ENCODE peak calls at places on chromosome 4, in nine cellular contexts. One of them, this sample, is unnamed.

GRCh38 chr4:10605746-10606482 is 78.7 kb downstream of the CLNK start:
- DNase-seq in substantia nigra: no peak
- DNase-seq in stimulated activated CD4-positive, alpha-beta T cell treated with anti-CD3 and anti-CD28 coated beads, Interleukin-15, amount 100 ng/mL, for 1 hour: no peak
- DNase-seq in stimulated activated naive B cell treated with anti-CD40 and anti-IgM and Interleukin-4, amounts not matched to agents 10 μg/mL and 1 μg/mL and 100 μg/mL, for 72 hours: no peak
- DNase-seq in sciatic nerve: no peak
- DNase-seq in small intestine: no peak
- DNase-seq in lower lobe of right lung: no peak
- DNase-seq in IMR-90: peak
- DNase-seq in amygdala: no peak
- DNase-seq in this sample: no peak

GRCh38 chr4:110109455-110109854 is 89.0 kb downstream of the ELOVL6 start:
- DNase-seq in substantia nigra: no peak
- DNase-seq in stimulated activated CD4-positive, alpha-beta T cell treated with anti-CD3 and anti-CD28 coated beads, Interleukin-15, amount 100 ng/mL, for 1 hour: no peak
- DNase-seq in stimulated activated naive B cell treated with anti-CD40 and anti-IgM and Interleukin-4, amounts not matched to agents 10 μg/mL and 1 μg/mL and 100 μg/mL, for 72 hours: no peak
- DNase-seq in sciatic nerve: no peak
- DNase-seq in small intestine: no peak
- DNase-seq in lower lobe of right lung: no peak
- DNase-seq in IMR-90: no peak
- DNase-seq in amygdala: no peak
- DNase-seq in this sample: no peak

GRCh38 chr4:7771056-7771455 is 168.6 kb downstream of the AFAP1 start:
- DNase-seq in substantia nigra: no peak
- DNase-seq in stimulated activated CD4-positive, alpha-beta T cell treated with anti-CD3 and anti-CD28 coated beads, Interleukin-15, amount 100 ng/mL, for 1 hour: peak
- DNase-seq in stimulated activated naive B cell treated with anti-CD40 and anti-IgM and Interleukin-4, amounts not matched to agents 10 μg/mL and 1 μg/mL and 100 μg/mL, for 72 hours: no peak
- DNase-seq in sciatic nerve: no peak
- DNase-seq in small intestine: no peak
- DNase-seq in lower lobe of right lung: no peak
- DNase-seq in IMR-90: no peak
- DNase-seq in amygdala: no peak
- DNase-seq in this sample: peak

GRCh38 chr4:26075588-26075987 is 161.6 kb downstream of the SMIM20 start:
- DNase-seq in substantia nigra: no peak
- DNase-seq in stimulated activated CD4-positive, alpha-beta T cell treated with anti-CD3 and anti-CD28 coated beads, Interleukin-15, amount 100 ng/mL, for 1 hour: no peak
- DNase-seq in stimulated activated naive B cell treated with anti-CD40 and anti-IgM and Interleukin-4, amounts not matched to agents 10 μg/mL and 1 μg/mL and 100 μg/mL, for 72 hours: no peak
- DNase-seq in sciatic nerve: no peak
- DNase-seq in small intestine: no peak
- DNase-seq in lower lobe of right lung: no peak
- DNase-seq in IMR-90: no peak
- DNase-seq in amygdala: no peak
- DNase-seq in this sample: no peak

GRCh38 chr4:81885016-81885415 is 413.3 kb upstream of the RASGEF1B start:
- DNase-seq in substantia nigra: no peak
- DNase-seq in stimulated activated CD4-positive, alpha-beta T cell treated with anti-CD3 and anti-CD28 coated beads, Interleukin-15, amount 100 ng/mL, for 1 hour: no peak
- DNase-seq in stimulated activated naive B cell treated with anti-CD40 and anti-IgM and Interleukin-4, amounts not matched to agents 10 μg/mL and 1 μg/mL and 100 μg/mL, for 72 hours: no peak
- DNase-seq in sciatic nerve: no peak
- DNase-seq in small intestine: no peak
- DNase-seq in lower lobe of right lung: no peak
- DNase-seq in IMR-90: no peak
- DNase-seq in amygdala: no peak
- DNase-seq in this sample: no peak

GRCh38 chr4:48255130-48255958 is 14.3 kb downstream of the TEC start:
- DNase-seq in substantia nigra: no peak
- DNase-seq in stimulated activated CD4-positive, alpha-beta T cell treated with anti-CD3 and anti-CD28 coated beads, Interleukin-15, amount 100 ng/mL, for 1 hour: no peak
- DNase-seq in stimulated activated naive B cell treated with anti-CD40 and anti-IgM and Interleukin-4, amounts not matched to agents 10 μg/mL and 1 μg/mL and 100 μg/mL, for 72 hours: no peak
- DNase-seq in sciatic nerve: no peak
- DNase-seq in small intestine: no peak
- DNase-seq in lower lobe of right lung: no peak
- DNase-seq in IMR-90: no peak
- DNase-seq in amygdala: no peak
- DNase-seq in this sample: no peak

GRCh38 chr4:119048446-119048845 is 87.2 kb upstream of the MYOZ2 start:
- DNase-seq in substantia nigra: no peak
- DNase-seq in stimulated activated CD4-positive, alpha-beta T cell treated with anti-CD3 and anti-CD28 coated beads, Interleukin-15, amount 100 ng/mL, for 1 hour: no peak
- DNase-seq in stimulated activated naive B cell treated with anti-CD40 and anti-IgM and Interleukin-4, amounts not matched to agents 10 μg/mL and 1 μg/mL and 100 μg/mL, for 72 hours: no peak
- DNase-seq in sciatic nerve: no peak
- DNase-seq in small intestine: no peak
- DNase-seq in lower lobe of right lung: no peak
- DNase-seq in IMR-90: no peak
- DNase-seq in amygdala: no peak
- DNase-seq in this sample: no peak

GRCh38 chr4:71189471-71189870 is 149.3 kb upstream of the SLC4A4 start:
- DNase-seq in substantia nigra: no peak
- DNase-seq in stimulated activated CD4-positive, alpha-beta T cell treated with anti-CD3 and anti-CD28 coated beads, Interleukin-15, amount 100 ng/mL, for 1 hour: no peak
- DNase-seq in stimulated activated naive B cell treated with anti-CD40 and anti-IgM and Interleukin-4, amounts not matched to agents 10 μg/mL and 1 μg/mL and 100 μg/mL, for 72 hours: no peak
- DNase-seq in sciatic nerve: no peak
- DNase-seq in small intestine: peak
- DNase-seq in lower lobe of right lung: no peak
- DNase-seq in IMR-90: peak
- DNase-seq in amygdala: no peak
- DNase-seq in this sample: no peak

GRCh38 chr4:169103966-169104412 is 93.9 kb upstream of the CBR4 start:
- DNase-seq in substantia nigra: peak
- DNase-seq in stimulated activated CD4-positive, alpha-beta T cell treated with anti-CD3 and anti-CD28 coated beads, Interleukin-15, amount 100 ng/mL, for 1 hour: no peak
- DNase-seq in stimulated activated naive B cell treated with anti-CD40 and anti-IgM and Interleukin-4, amounts not matched to agents 10 μg/mL and 1 μg/mL and 100 μg/mL, for 72 hours: no peak
- DNase-seq in sciatic nerve: no peak
- DNase-seq in small intestine: no peak
- DNase-seq in lower lobe of right lung: no peak
- DNase-seq in IMR-90: no peak
- DNase-seq in amygdala: no peak
- DNase-seq in this sample: no peak

GRCh38 chr4:144666539-144667175 is 20.7 kb downstream of the HHIP start:
- DNase-seq in substantia nigra: no peak
- DNase-seq in stimulated activated CD4-positive, alpha-beta T cell treated with anti-CD3 and anti-CD28 coated beads, Interleukin-15, amount 100 ng/mL, for 1 hour: no peak
- DNase-seq in stimulated activated naive B cell treated with anti-CD40 and anti-IgM and Interleukin-4, amounts not matched to agents 10 μg/mL and 1 μg/mL and 100 μg/mL, for 72 hours: no peak
- DNase-seq in sciatic nerve: no peak
- DNase-seq in small intestine: no peak
- DNase-seq in lower lobe of right lung: no peak
- DNase-seq in IMR-90: peak
- DNase-seq in amygdala: no peak
- DNase-seq in this sample: no peak

GRCh38 chr4:60790608-60791007 is 409.5 kb upstream of the ADGRL3 start:
- DNase-seq in substantia nigra: no peak
- DNase-seq in stimulated activated CD4-positive, alpha-beta T cell treated with anti-CD3 and anti-CD28 coated beads, Interleukin-15, amount 100 ng/mL, for 1 hour: no peak
- DNase-seq in stimulated activated naive B cell treated with anti-CD40 and anti-IgM and Interleukin-4, amounts not matched to agents 10 μg/mL and 1 μg/mL and 100 μg/mL, for 72 hours: no peak
- DNase-seq in sciatic nerve: no peak
- DNase-seq in small intestine: no peak
- DNase-seq in lower lobe of right lung: no peak
- DNase-seq in IMR-90: no peak
- DNase-seq in amygdala: no peak
- DNase-seq in this sample: no peak

GRCh38 chr4:136680271-136680670 is 852.0 kb downstream of the PCDH18 start:
- DNase-seq in substantia nigra: no peak
- DNase-seq in stimulated activated CD4-positive, alpha-beta T cell treated with anti-CD3 and anti-CD28 coated beads, Interleukin-15, amount 100 ng/mL, for 1 hour: no peak
- DNase-seq in stimulated activated naive B cell treated with anti-CD40 and anti-IgM and Interleukin-4, amounts not matched to agents 10 μg/mL and 1 μg/mL and 100 μg/mL, for 72 hours: no peak
- DNase-seq in sciatic nerve: no peak
- DNase-seq in small intestine: no peak
- DNase-seq in lower lobe of right lung: no peak
- DNase-seq in IMR-90: peak
- DNase-seq in amygdala: no peak
- DNase-seq in this sample: no peak

GRCh38 chr4:128334256-128334655 is 46.6 kb upstream of the PGRMC2 start:
- DNase-seq in substantia nigra: no peak
- DNase-seq in stimulated activated CD4-positive, alpha-beta T cell treated with anti-CD3 and anti-CD28 coated beads, Interleukin-15, amount 100 ng/mL, for 1 hour: no peak
- DNase-seq in stimulated activated naive B cell treated with anti-CD40 and anti-IgM and Interleukin-4, amounts not matched to agents 10 μg/mL and 1 μg/mL and 100 μg/mL, for 72 hours: no peak
- DNase-seq in sciatic nerve: no peak
- DNase-seq in small intestine: no peak
- DNase-seq in lower lobe of right lung: no peak
- DNase-seq in IMR-90: no peak
- DNase-seq in amygdala: no peak
- DNase-seq in this sample: no peak

GRCh38 chr4:121594796-121595526 is 101.8 kb downstream of the ANXA5 start:
- DNase-seq in substantia nigra: no peak
- DNase-seq in stimulated activated CD4-positive, alpha-beta T cell treated with anti-CD3 and anti-CD28 coated beads, Interleukin-15, amount 100 ng/mL, for 1 hour: no peak
- DNase-seq in stimulated activated naive B cell treated with anti-CD40 and anti-IgM and Interleukin-4, amounts not matched to agents 10 μg/mL and 1 μg/mL and 100 μg/mL, for 72 hours: no peak
- DNase-seq in sciatic nerve: no peak
- DNase-seq in small intestine: peak
- DNase-seq in lower lobe of right lung: no peak
- DNase-seq in IMR-90: peak
- DNase-seq in amygdala: no peak
- DNase-seq in this sample: no peak

GRCh38 chr4:138953962-138954371 is 61.6 kb upstream of the NOCT start:
- DNase-seq in substantia nigra: no peak
- DNase-seq in stimulated activated CD4-positive, alpha-beta T cell treated with anti-CD3 and anti-CD28 coated beads, Interleukin-15, amount 100 ng/mL, for 1 hour: no peak
- DNase-seq in stimulated activated naive B cell treated with anti-CD40 and anti-IgM and Interleukin-4, amounts not matched to agents 10 μg/mL and 1 μg/mL and 100 μg/mL, for 72 hours: no peak
- DNase-seq in sciatic nerve: no peak
- DNase-seq in small intestine: no peak
- DNase-seq in lower lobe of right lung: no peak
- DNase-seq in IMR-90: peak
- DNase-seq in amygdala: no peak
- DNase-seq in this sample: no peak

GRCh38 chr4:118834960-118835895 is 698 bp downstream of the SEC24D start:
- DNase-seq in substantia nigra: peak
- DNase-seq in stimulated activated CD4-positive, alpha-beta T cell treated with anti-CD3 and anti-CD28 coated beads, Interleukin-15, amount 100 ng/mL, for 1 hour: peak
- DNase-seq in stimulated activated naive B cell treated with anti-CD40 and anti-IgM and Interleukin-4, amounts not matched to agents 10 μg/mL and 1 μg/mL and 100 μg/mL, for 72 hours: peak
- DNase-seq in sciatic nerve: peak
- DNase-seq in small intestine: peak
- DNase-seq in lower lobe of right lung: peak
- DNase-seq in IMR-90: peak
- DNase-seq in amygdala: peak
- DNase-seq in this sample: peak

GRCh38 chr4:45939056-45939455 is 184.8 kb downstream of the GABRG1 start:
- DNase-seq in substantia nigra: no peak
- DNase-seq in stimulated activated CD4-positive, alpha-beta T cell treated with anti-CD3 and anti-CD28 coated beads, Interleukin-15, amount 100 ng/mL, for 1 hour: no peak
- DNase-seq in stimulated activated naive B cell treated with anti-CD40 and anti-IgM and Interleukin-4, amounts not matched to agents 10 μg/mL and 1 μg/mL and 100 μg/mL, for 72 hours: no peak
- DNase-seq in sciatic nerve: no peak
- DNase-seq in small intestine: no peak
- DNase-seq in lower lobe of right lung: no peak
- DNase-seq in IMR-90: no peak
- DNase-seq in amygdala: no peak
- DNase-seq in this sample: no peak

GRCh38 chr4:23934915-23935314 is 45.1 kb upstream of the PPARGC1A start:
- DNase-seq in substantia nigra: peak
- DNase-seq in stimulated activated CD4-positive, alpha-beta T cell treated with anti-CD3 and anti-CD28 coated beads, Interleukin-15, amount 100 ng/mL, for 1 hour: no peak
- DNase-seq in stimulated activated naive B cell treated with anti-CD40 and anti-IgM and Interleukin-4, amounts not matched to agents 10 μg/mL and 1 μg/mL and 100 μg/mL, for 72 hours: no peak
- DNase-seq in sciatic nerve: peak
- DNase-seq in small intestine: no peak
- DNase-seq in lower lobe of right lung: peak
- DNase-seq in IMR-90: peak
- DNase-seq in amygdala: no peak
- DNase-seq in this sample: no peak

GRCh38 chr4:173934201-173934600 is 349.3 kb downstream of the FBXO8 start:
- DNase-seq in substantia nigra: no peak
- DNase-seq in stimulated activated CD4-positive, alpha-beta T cell treated with anti-CD3 and anti-CD28 coated beads, Interleukin-15, amount 100 ng/mL, for 1 hour: no peak
- DNase-seq in stimulated activated naive B cell treated with anti-CD40 and anti-IgM and Interleukin-4, amounts not matched to agents 10 μg/mL and 1 μg/mL and 100 μg/mL, for 72 hours: no peak
- DNase-seq in sciatic nerve: no peak
- DNase-seq in small intestine: no peak
- DNase-seq in lower lobe of right lung: no peak
- DNase-seq in IMR-90: peak
- DNase-seq in amygdala: no peak
- DNase-seq in this sample: no peak

GRCh38 chr4:38242822-38243384 is 282.7 kb downstream of the PTTG2 start:
- DNase-seq in substantia nigra: no peak
- DNase-seq in stimulated activated CD4-positive, alpha-beta T cell treated with anti-CD3 and anti-CD28 coated beads, Interleukin-15, amount 100 ng/mL, for 1 hour: no peak
- DNase-seq in stimulated activated naive B cell treated with anti-CD40 and anti-IgM and Interleukin-4, amounts not matched to agents 10 μg/mL and 1 μg/mL and 100 μg/mL, for 72 hours: no peak
- DNase-seq in sciatic nerve: no peak
- DNase-seq in small intestine: no peak
- DNase-seq in lower lobe of right lung: no peak
- DNase-seq in IMR-90: no peak
- DNase-seq in amygdala: no peak
- DNase-seq in this sample: no peak

GRCh38 chr4:171334549-171334948 is 478.7 kb upstream of the GALNTL6 start:
- DNase-seq in substantia nigra: no peak
- DNase-seq in stimulated activated CD4-positive, alpha-beta T cell treated with anti-CD3 and anti-CD28 coated beads, Interleukin-15, amount 100 ng/mL, for 1 hour: no peak
- DNase-seq in stimulated activated naive B cell treated with anti-CD40 and anti-IgM and Interleukin-4, amounts not matched to agents 10 μg/mL and 1 μg/mL and 100 μg/mL, for 72 hours: peak
- DNase-seq in sciatic nerve: no peak
- DNase-seq in small intestine: no peak
- DNase-seq in lower lobe of right lung: no peak
- DNase-seq in IMR-90: no peak
- DNase-seq in amygdala: no peak
- DNase-seq in this sample: no peak

GRCh38 chr4:185424905-185425599 is 712 bp downstream of the UFSP2 start:
- DNase-seq in substantia nigra: peak
- DNase-seq in stimulated activated CD4-positive, alpha-beta T cell treated with anti-CD3 and anti-CD28 coated beads, Interleukin-15, amount 100 ng/mL, for 1 hour: no peak
- DNase-seq in stimulated activated naive B cell treated with anti-CD40 and anti-IgM and Interleukin-4, amounts not matched to agents 10 μg/mL and 1 μg/mL and 100 μg/mL, for 72 hours: no peak
- DNase-seq in sciatic nerve: no peak
- DNase-seq in small intestine: no peak
- DNase-seq in lower lobe of right lung: no peak
- DNase-seq in IMR-90: peak
- DNase-seq in amygdala: peak
- DNase-seq in this sample: no peak

GRCh38 chr4:138977525-138977924 is 38.1 kb upstream of the NOCT start:
- DNase-seq in substantia nigra: no peak
- DNase-seq in stimulated activated CD4-positive, alpha-beta T cell treated with anti-CD3 and anti-CD28 coated beads, Interleukin-15, amount 100 ng/mL, for 1 hour: no peak
- DNase-seq in stimulated activated naive B cell treated with anti-CD40 and anti-IgM and Interleukin-4, amounts not matched to agents 10 μg/mL and 1 μg/mL and 100 μg/mL, for 72 hours: peak
- DNase-seq in sciatic nerve: no peak
- DNase-seq in small intestine: no peak
- DNase-seq in lower lobe of right lung: no peak
- DNase-seq in IMR-90: no peak
- DNase-seq in amygdala: no peak
- DNase-seq in this sample: no peak

GRCh38 chr4:88008624-88009235 is 1.3 kb downstream of the PKD2 start:
- DNase-seq in substantia nigra: no peak
- DNase-seq in stimulated activated CD4-positive, alpha-beta T cell treated with anti-CD3 and anti-CD28 coated beads, Interleukin-15, amount 100 ng/mL, for 1 hour: no peak
- DNase-seq in stimulated activated naive B cell treated with anti-CD40 and anti-IgM and Interleukin-4, amounts not matched to agents 10 μg/mL and 1 μg/mL and 100 μg/mL, for 72 hours: no peak
- DNase-seq in sciatic nerve: no peak
- DNase-seq in small intestine: no peak
- DNase-seq in lower lobe of right lung: no peak
- DNase-seq in IMR-90: no peak
- DNase-seq in amygdala: no peak
- DNase-seq in this sample: no peak

GRCh38 chr4:26568446-26568994 is 15.4 kb upstream of the TBC1D19 start:
- DNase-seq in substantia nigra: no peak
- DNase-seq in stimulated activated CD4-positive, alpha-beta T cell treated with anti-CD3 and anti-CD28 coated beads, Interleukin-15, amount 100 ng/mL, for 1 hour: no peak
- DNase-seq in stimulated activated naive B cell treated with anti-CD40 and anti-IgM and Interleukin-4, amounts not matched to agents 10 μg/mL and 1 μg/mL and 100 μg/mL, for 72 hours: no peak
- DNase-seq in sciatic nerve: no peak
- DNase-seq in small intestine: no peak
- DNase-seq in lower lobe of right lung: no peak
- DNase-seq in IMR-90: peak
- DNase-seq in amygdala: no peak
- DNase-seq in this sample: no peak

GRCh38 chr4:8283631-8284121 is 14.1 kb downstream of the HTRA3 start:
- DNase-seq in substantia nigra: no peak
- DNase-seq in stimulated activated CD4-positive, alpha-beta T cell treated with anti-CD3 and anti-CD28 coated beads, Interleukin-15, amount 100 ng/mL, for 1 hour: no peak
- DNase-seq in stimulated activated naive B cell treated with anti-CD40 and anti-IgM and Interleukin-4, amounts not matched to agents 10 μg/mL and 1 μg/mL and 100 μg/mL, for 72 hours: no peak
- DNase-seq in sciatic nerve: no peak
- DNase-seq in small intestine: no peak
- DNase-seq in lower lobe of right lung: no peak
- DNase-seq in IMR-90: no peak
- DNase-seq in amygdala: no peak
- DNase-seq in this sample: no peak

GRCh38 chr4:38092701-38093100 is 132.5 kb downstream of the PTTG2 start:
- DNase-seq in substantia nigra: no peak
- DNase-seq in stimulated activated CD4-positive, alpha-beta T cell treated with anti-CD3 and anti-CD28 coated beads, Interleukin-15, amount 100 ng/mL, for 1 hour: no peak
- DNase-seq in stimulated activated naive B cell treated with anti-CD40 and anti-IgM and Interleukin-4, amounts not matched to agents 10 μg/mL and 1 μg/mL and 100 μg/mL, for 72 hours: no peak
- DNase-seq in sciatic nerve: no peak
- DNase-seq in small intestine: no peak
- DNase-seq in lower lobe of right lung: no peak
- DNase-seq in IMR-90: peak
- DNase-seq in amygdala: no peak
- DNase-seq in this sample: no peak

GRCh38 chr4:105894570-105895323 is 524 bp upstream of the NPNT start:
- DNase-seq in substantia nigra: no peak
- DNase-seq in stimulated activated CD4-positive, alpha-beta T cell treated with anti-CD3 and anti-CD28 coated beads, Interleukin-15, amount 100 ng/mL, for 1 hour: no peak
- DNase-seq in stimulated activated naive B cell treated with anti-CD40 and anti-IgM and Interleukin-4, amounts not matched to agents 10 μg/mL and 1 μg/mL and 100 μg/mL, for 72 hours: no peak
- DNase-seq in sciatic nerve: no peak
- DNase-seq in small intestine: peak
- DNase-seq in lower lobe of right lung: peak
- DNase-seq in IMR-90: no peak
- DNase-seq in amygdala: no peak
- DNase-seq in this sample: no peak

GRCh38 chr4:24067781-24068193 is 177.9 kb upstream of the PPARGC1A start:
- DNase-seq in substantia nigra: peak
- DNase-seq in stimulated activated CD4-positive, alpha-beta T cell treated with anti-CD3 and anti-CD28 coated beads, Interleukin-15, amount 100 ng/mL, for 1 hour: no peak
- DNase-seq in stimulated activated naive B cell treated with anti-CD40 and anti-IgM and Interleukin-4, amounts not matched to agents 10 μg/mL and 1 μg/mL and 100 μg/mL, for 72 hours: no peak
- DNase-seq in sciatic nerve: no peak
- DNase-seq in small intestine: peak
- DNase-seq in lower lobe of right lung: no peak
- DNase-seq in IMR-90: peak
- DNase-seq in amygdala: no peak
- DNase-seq in this sample: no peak

GRCh38 chr4:79823148-79823763 is 249.8 kb downstream of the ANTXR2 start:
- DNase-seq in substantia nigra: no peak
- DNase-seq in stimulated activated CD4-positive, alpha-beta T cell treated with anti-CD3 and anti-CD28 coated beads, Interleukin-15, amount 100 ng/mL, for 1 hour: no peak
- DNase-seq in stimulated activated naive B cell treated with anti-CD40 and anti-IgM and Interleukin-4, amounts not matched to agents 10 μg/mL and 1 μg/mL and 100 μg/mL, for 72 hours: no peak
- DNase-seq in sciatic nerve: no peak
- DNase-seq in small intestine: no peak
- DNase-seq in lower lobe of right lung: no peak
- DNase-seq in IMR-90: peak
- DNase-seq in amygdala: no peak
- DNase-seq in this sample: no peak

GRCh38 chr4:73589261-73589847 is 30.9 kb downstream of the RASSF6 start:
- DNase-seq in substantia nigra: no peak
- DNase-seq in stimulated activated CD4-positive, alpha-beta T cell treated with anti-CD3 and anti-CD28 coated beads, Interleukin-15, amount 100 ng/mL, for 1 hour: no peak
- DNase-seq in stimulated activated naive B cell treated with anti-CD40 and anti-IgM and Interleukin-4, amounts not matched to agents 10 μg/mL and 1 μg/mL and 100 μg/mL, for 72 hours: no peak
- DNase-seq in sciatic nerve: no peak
- DNase-seq in small intestine: no peak
- DNase-seq in lower lobe of right lung: no peak
- DNase-seq in IMR-90: peak
- DNase-seq in amygdala: no peak
- DNase-seq in this sample: no peak

This sample was measured in occipital lobe.